ENCODE peak calls at places on chromosomes 6 and 20, in five cellular contexts. F is kidney glomerular epithelial cell, I is H54, D is A549, N is foreskin melanocyte. A is an unnamed sample.

GRCh38 chr20:46131396-46131795 is 13.3 kb downstream of the CD40 start:
- DNase-seq in D (no peak), N (no peak), F (no peak), I (no peak), A (no peak)

GRCh38 chr6:131293472-131293911 is 158.2 kb downstream of the AKAP7 start:
- DNase-seq in N (no peak), F (no peak), I (no peak), D (no peak), A (no peak)

GRCh38 chr6:35724059-35724458 is 12.8 kb upstream of the ARMC12 start:
- DNase-seq in I (no peak), N (no peak), D (no peak), F (no peak), A (no peak)

GRCh38 chr6:139567095-139567494 is 192.6 kb upstream of the CITED2 start:
- DNase-seq in I (no peak), F (no peak), N (no peak), D (no peak), A (no peak)

GRCh38 chr20:9493818-9494217 is 20.6 kb upstream of the LAMP5 start:
- DNase-seq in N (no peak), I (no peak), F (no peak), D (no peak), A (no peak)

GRCh38 chr6:161949531-161949930 is 675.7 kb upstream of the AGPAT4 start:
- DNase-seq in I (peak; percentile 12), F (peak; percentile 11), N (no peak), D (no peak), A (no peak)

GRCh38 chr20:5687884-5688283 is 62.3 kb upstream of the SHLD1 start:
- DNase-seq in I (no peak), D (no peak), N (no peak), F (no peak), A (no peak)

GRCh38 chr20:37534401-37535157 is 6.9 kb upstream of the BLCAP start:
- DNase-seq in D (peak; percentile 38), F (peak; percentile 64), N (peak; percentile 96), I (no peak), A (peak; percentile 97)

GRCh38 chr6:16929814-16930213 is 168.6 kb upstream of the ATXN1 start:
- DNase-seq in D (no peak), N (peak; percentile 89), I (no peak), F (no peak), A (no peak)

GRCh38 chr20:24489193-24489592 is 19.8 kb downstream of the SYNDIG1 start:
- DNase-seq in D (no peak), F (no peak), I (no peak), N (no peak), A (no peak)

GRCh38 chr6:50819906-50820589 is 1.4 kb downstream of the TFAP2B start:
- DNase-seq in I (no peak), D (no peak), F (no peak), N (no peak), A (no peak)

GRCh38 chr6:145756170-145756662 is 20.9 kb upstream of the EPM2A start:
- DNase-seq in D (no peak), I (no peak), F (peak; percentile 24), N (peak; percentile 95), A (peak; percentile 19)

GRCh38 chr6:23663652-23664051 is 462.4 kb upstream of the NRSN1 start:
- DNase-seq in D (no peak), N (no peak), I (no peak), F (no peak), A (no peak)

GRCh38 chr20:17896771-17897369 is 71.7 kb downstream of the SNX5 start:
- DNase-seq in N (no peak), I (no peak), F (no peak), D (no peak), A (no peak)

GRCh38 chr6:105886812-105887513 is 199.2 kb upstream of the PRDM1 start:
- DNase-seq in D (no peak), N (no peak), I (no peak), F (no peak), A (no peak)

A was measured in SK-MEL-5.